ENCODE peak calls at places on chromosomes 1 and 21, in ten cellular contexts. One of them, this sample, is unnamed. For H3K27me3, the result is how much of the 10 kb centered on the place peaks cover.

GRCh38 chr1:231827337-231828105 is 200.9 kb downstream of the DISC1 start:
- DNase-seq in GM23338: no peak
- DNase-seq in tibial artery: no peak
- DNase-seq in cardiac muscle cell: peak
- DNase-seq in fibroblast of lung: peak
- DNase-seq in CD4-positive, alpha-beta T cell: no peak
- DNase-seq in PC-3: peak
- DNase-seq in IMR-90: peak
- DNase-seq in AG04450: no peak
- DNase-seq in H1: no peak
- DNase-seq in this sample: no peak

GRCh38 chr1:20153000-20153418 is 13.9 kb downstream of the PLA2G2F start:
- DNase-seq in GM23338: peak
- DNase-seq in tibial artery: peak
- DNase-seq in cardiac muscle cell: peak
- DNase-seq in fibroblast of lung: peak
- DNase-seq in CD4-positive, alpha-beta T cell: no peak
- DNase-seq in PC-3: no peak
- DNase-seq in IMR-90: no peak
- DNase-seq in AG04450: no peak
- DNase-seq in H1: no peak
- DNase-seq in this sample: no peak

GRCh38 chr1:156848461-156849150 is 10.3 kb downstream of the INSRR start:
- DNase-seq in GM23338: peak
- DNase-seq in tibial artery: no peak
- DNase-seq in cardiac muscle cell: peak
- DNase-seq in fibroblast of lung: peak
- DNase-seq in CD4-positive, alpha-beta T cell: peak
- DNase-seq in PC-3: no peak
- DNase-seq in IMR-90: no peak
- DNase-seq in AG04450: no peak
- DNase-seq in H1: peak
- DNase-seq in this sample: no peak

GRCh38 chr1:36889846-36890245 is 144.5 kb downstream of the GRIK3 start:
- DNase-seq in GM23338: no peak
- DNase-seq in tibial artery: no peak
- DNase-seq in cardiac muscle cell: no peak
- DNase-seq in fibroblast of lung: no peak
- DNase-seq in CD4-positive, alpha-beta T cell: no peak
- DNase-seq in PC-3: no peak
- DNase-seq in IMR-90: no peak
- DNase-seq in AG04450: no peak
- DNase-seq in H1: peak
- DNase-seq in this sample: peak

GRCh38 chr1:232454487-232454886 is 175.4 kb downstream of the SIPA1L2 start:
- DNase-seq in GM23338: peak
- DNase-seq in tibial artery: no peak
- DNase-seq in cardiac muscle cell: no peak
- DNase-seq in fibroblast of lung: no peak
- DNase-seq in CD4-positive, alpha-beta T cell: no peak
- DNase-seq in PC-3: no peak
- DNase-seq in IMR-90: no peak
- DNase-seq in AG04450: no peak
- DNase-seq in H1: no peak
- DNase-seq in this sample: no peak

GRCh38 chr21:37655601-37656300 is 260.5 kb downstream of the KCNJ6 start:
- DNase-seq in GM23338: no peak
- DNase-seq in tibial artery: no peak
- DNase-seq in cardiac muscle cell: no peak
- DNase-seq in fibroblast of lung: no peak
- DNase-seq in CD4-positive, alpha-beta T cell: no peak
- DNase-seq in PC-3: no peak
- DNase-seq in IMR-90: no peak
- DNase-seq in AG04450: no peak
- DNase-seq in H1: peak
- DNase-seq in this sample: no peak

GRCh38 chr1:27074175-27074780 is 61.6 kb upstream of the TENT5B start:
- DNase-seq in GM23338: no peak
- DNase-seq in tibial artery: no peak
- DNase-seq in cardiac muscle cell: no peak
- DNase-seq in fibroblast of lung: no peak
- DNase-seq in CD4-positive, alpha-beta T cell: no peak
- DNase-seq in PC-3: peak
- DNase-seq in IMR-90: peak
- DNase-seq in AG04450: no peak
- DNase-seq in H1: no peak
- DNase-seq in this sample: no peak

GRCh38 chr1:39755965-39756659 is 15.0 kb downstream of the OXCT2 start:
- DNase-seq in GM23338: no peak
- DNase-seq in tibial artery: no peak
- DNase-seq in cardiac muscle cell: no peak
- DNase-seq in fibroblast of lung: no peak
- DNase-seq in CD4-positive, alpha-beta T cell: no peak
- DNase-seq in PC-3: no peak
- DNase-seq in IMR-90: no peak
- DNase-seq in AG04450: no peak
- DNase-seq in H1: no peak
- DNase-seq in this sample: no peak

GRCh38 chr1:223012176-223012788 is 130.8 kb downstream of the TLR5 start:
- DNase-seq in GM23338: no peak
- DNase-seq in tibial artery: no peak
- DNase-seq in cardiac muscle cell: no peak
- DNase-seq in fibroblast of lung: no peak
- DNase-seq in CD4-positive, alpha-beta T cell: no peak
- DNase-seq in PC-3: no peak
- DNase-seq in IMR-90: no peak
- DNase-seq in AG04450: no peak
- DNase-seq in H1: no peak
- DNase-seq in this sample: no peak

GRCh38 chr1:11078631-11079030 is 18.8 kb upstream of the SRM start:
- DNase-seq in GM23338: no peak
- DNase-seq in tibial artery: no peak
- DNase-seq in cardiac muscle cell: no peak
- DNase-seq in fibroblast of lung: peak
- DNase-seq in CD4-positive, alpha-beta T cell: no peak
- DNase-seq in PC-3: no peak
- DNase-seq in IMR-90: peak
- DNase-seq in AG04450: no peak
- DNase-seq in H1: no peak
- DNase-seq in this sample: no peak

GRCh38 chr21:44708866-44709425 is 2.4 kb downstream of the TSPEAR start:
- DNase-seq in GM23338: no peak
- DNase-seq in tibial artery: no peak
- DNase-seq in cardiac muscle cell: no peak
- DNase-seq in fibroblast of lung: no peak
- DNase-seq in CD4-positive, alpha-beta T cell: no peak
- DNase-seq in PC-3: no peak
- DNase-seq in IMR-90: no peak
- DNase-seq in AG04450: no peak
- DNase-seq in H1: no peak
- DNase-seq in this sample: no peak

GRCh38 chr1:153796786-153797659 is 21.8 kb downstream of the SLC27A3 start:
- DNase-seq in GM23338: peak
- DNase-seq in tibial artery: peak
- DNase-seq in cardiac muscle cell: peak
- DNase-seq in fibroblast of lung: peak
- DNase-seq in CD4-positive, alpha-beta T cell: peak
- DNase-seq in PC-3: peak
- DNase-seq in IMR-90: peak
- DNase-seq in AG04450: peak
- DNase-seq in H1: peak
- DNase-seq in this sample: peak

GRCh38 chr1:173042806-173043205 is 7.9 kb downstream of the TNFSF18 start:
- DNase-seq in GM23338: peak
- DNase-seq in tibial artery: no peak
- DNase-seq in cardiac muscle cell: peak
- DNase-seq in fibroblast of lung: peak
- DNase-seq in CD4-positive, alpha-beta T cell: no peak
- DNase-seq in PC-3: peak
- DNase-seq in IMR-90: no peak
- DNase-seq in AG04450: no peak
- DNase-seq in H1: no peak
- DNase-seq in this sample: no peak

GRCh38 chr1:21666572-21667320 is 2.4 kb downstream of the RAP1GAP start:
- DNase-seq in GM23338: no peak
- DNase-seq in tibial artery: no peak
- DNase-seq in cardiac muscle cell: no peak
- DNase-seq in fibroblast of lung: no peak
- DNase-seq in CD4-positive, alpha-beta T cell: no peak
- DNase-seq in PC-3: no peak
- DNase-seq in IMR-90: no peak
- DNase-seq in AG04450: no peak
- DNase-seq in H1: no peak
- DNase-seq in this sample: no peak

GRCh38 chr1:28812669-28813468 is 899 bp downstream of the OPRD1 start:
- DNase-seq in GM23338: no peak
- DNase-seq in tibial artery: no peak
- DNase-seq in cardiac muscle cell: no peak
- DNase-seq in fibroblast of lung: no peak
- DNase-seq in CD4-positive, alpha-beta T cell: no peak
- DNase-seq in PC-3: no peak
- DNase-seq in IMR-90: no peak
- DNase-seq in AG04450: no peak
- DNase-seq in H1: no peak
- DNase-seq in this sample: no peak
- H3K27me3 ChIP-seq in GM23338: under half
- H3K27me3 ChIP-seq in tibial artery: half or more
- H3K27me3 ChIP-seq in cardiac muscle cell: under half
- H3K27me3 ChIP-seq in fibroblast of lung: under half
- H3K27me3 ChIP-seq in CD4-positive, alpha-beta T cell: half or more
- H3K27me3 ChIP-seq in PC-3: half or more
- H3K27me3 ChIP-seq in IMR-90: half or more
- H3K27me3 ChIP-seq in AG04450: half or more
- H3K27me3 ChIP-seq in H1: under half
- H3K27me3 ChIP-seq in this sample: under half

DNA sequence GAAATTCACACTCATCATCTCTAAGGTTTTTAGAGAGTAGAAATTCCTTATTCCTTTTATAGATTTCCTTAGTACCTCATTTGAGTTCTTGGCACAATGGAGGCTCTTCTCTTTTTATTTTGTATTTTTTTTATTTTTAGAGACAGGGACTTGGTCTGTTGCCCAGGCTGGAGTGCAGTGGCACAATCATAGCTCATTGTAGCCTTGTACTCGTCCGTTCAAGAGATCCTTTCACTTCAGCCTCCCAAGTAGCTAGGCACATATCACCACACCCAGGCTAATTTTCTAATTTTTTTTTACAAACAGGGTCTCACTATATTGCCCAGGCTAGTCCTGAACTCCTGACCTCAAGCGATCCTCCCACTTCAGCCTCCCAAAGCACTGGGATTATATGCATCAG is 29.6 kb downstream of the RGL1 start:
- DNase-seq in GM23338: no peak
- DNase-seq in tibial artery: no peak
- DNase-seq in cardiac muscle cell: peak
- DNase-seq in fibroblast of lung: no peak
- DNase-seq in CD4-positive, alpha-beta T cell: no peak
- DNase-seq in PC-3: no peak
- DNase-seq in IMR-90: no peak
- DNase-seq in AG04450: no peak
- DNase-seq in H1: no peak
- DNase-seq in this sample: no peak
- H3K27me3 ChIP-seq in GM23338: under half
- H3K27me3 ChIP-seq in tibial artery: under half
- H3K27me3 ChIP-seq in cardiac muscle cell: under half
- H3K27me3 ChIP-seq in fibroblast of lung: under half
- H3K27me3 ChIP-seq in CD4-positive, alpha-beta T cell: under half
- H3K27me3 ChIP-seq in PC-3: under half
- H3K27me3 ChIP-seq in IMR-90: under half
- H3K27me3 ChIP-seq in AG04450: under half
- H3K27me3 ChIP-seq in H1: under half
- H3K27me3 ChIP-seq in this sample: under half

GRCh38 chr1:151802372-151802771 is 2.8 kb downstream of the LINGO4 start:
- DNase-seq in GM23338: no peak
- DNase-seq in tibial artery: no peak
- DNase-seq in cardiac muscle cell: no peak
- DNase-seq in fibroblast of lung: no peak
- DNase-seq in CD4-positive, alpha-beta T cell: no peak
- DNase-seq in PC-3: no peak
- DNase-seq in IMR-90: no peak
- DNase-seq in AG04450: no peak
- DNase-seq in H1: no peak
- DNase-seq in this sample: no peak

GRCh38 chr1:151801846-151802245 is 3.4 kb downstream of the LINGO4 start:
- DNase-seq in GM23338: no peak
- DNase-seq in tibial artery: no peak
- DNase-seq in cardiac muscle cell: no peak
- DNase-seq in fibroblast of lung: no peak
- DNase-seq in CD4-positive, alpha-beta T cell: no peak
- DNase-seq in PC-3: no peak
- DNase-seq in IMR-90: no peak
- DNase-seq in AG04450: no peak
- DNase-seq in H1: no peak
- DNase-seq in this sample: no peak

GRCh38 chr1:151803164-151803563 is 2.1 kb downstream of the LINGO4 start:
- DNase-seq in GM23338: no peak
- DNase-seq in tibial artery: no peak
- DNase-seq in cardiac muscle cell: no peak
- DNase-seq in fibroblast of lung: no peak
- DNase-seq in CD4-positive, alpha-beta T cell: no peak
- DNase-seq in PC-3: no peak
- DNase-seq in IMR-90: no peak
- DNase-seq in AG04450: no peak
- DNase-seq in H1: no peak
- DNase-seq in this sample: no peak

GRCh38 chr1:151800830-151801229 is 4.4 kb downstream of the LINGO4 start:
- DNase-seq in GM23338: no peak
- DNase-seq in tibial artery: no peak
- DNase-seq in cardiac muscle cell: no peak
- DNase-seq in fibroblast of lung: no peak
- DNase-seq in CD4-positive, alpha-beta T cell: no peak
- DNase-seq in PC-3: no peak
- DNase-seq in IMR-90: no peak
- DNase-seq in AG04450: no peak
- DNase-seq in H1: no peak
- DNase-seq in this sample: no peak

GRCh38 chr1:151801310-151801820 is 3.9 kb downstream of the LINGO4 start:
- DNase-seq in GM23338: no peak
- DNase-seq in tibial artery: no peak
- DNase-seq in cardiac muscle cell: no peak
- DNase-seq in fibroblast of lung: no peak
- DNase-seq in CD4-positive, alpha-beta T cell: no peak
- DNase-seq in PC-3: no peak
- DNase-seq in IMR-90: no peak
- DNase-seq in AG04450: no peak
- DNase-seq in H1: no peak
- DNase-seq in this sample: no peak
- H3K27me3 ChIP-seq in GM23338: under half
- H3K27me3 ChIP-seq in tibial artery: half or more
- H3K27me3 ChIP-seq in cardiac muscle cell: under half
- H3K27me3 ChIP-seq in fibroblast of lung: half or more
- H3K27me3 ChIP-seq in CD4-positive, alpha-beta T cell: under half
- H3K27me3 ChIP-seq in PC-3: under half
- H3K27me3 ChIP-seq in IMR-90: half or more
- H3K27me3 ChIP-seq in AG04450: half or more
- H3K27me3 ChIP-seq in H1: under half
- H3K27me3 ChIP-seq in this sample: under half

DNA sequence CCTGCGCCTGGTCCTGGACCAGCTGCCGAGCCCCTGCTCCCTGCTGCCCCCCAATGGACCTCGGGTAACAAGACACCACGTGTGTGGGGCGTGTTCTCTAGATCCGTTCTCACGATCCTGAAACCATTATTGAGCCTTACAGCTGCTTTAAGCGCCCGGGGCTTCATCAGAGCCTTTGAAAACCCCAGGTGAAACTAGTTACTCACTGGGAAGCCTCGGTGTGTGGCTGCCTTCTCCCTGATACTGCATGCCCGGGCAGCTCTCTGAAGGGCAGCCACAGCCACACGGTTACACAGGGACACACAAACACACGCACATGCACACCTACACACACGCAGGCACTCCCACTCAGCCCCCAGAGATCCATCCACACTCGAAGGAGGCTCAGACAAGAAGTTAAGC is 5.3 kb downstream of the HES2 start:
- DNase-seq in GM23338: peak
- DNase-seq in tibial artery: no peak
- DNase-seq in cardiac muscle cell: peak
- DNase-seq in fibroblast of lung: peak
- DNase-seq in CD4-positive, alpha-beta T cell: peak
- DNase-seq in PC-3: peak
- DNase-seq in IMR-90: peak
- DNase-seq in AG04450: peak
- DNase-seq in H1: peak
- DNase-seq in this sample: no peak
- H3K27me3 ChIP-seq in GM23338: half or more
- H3K27me3 ChIP-seq in tibial artery: half or more
- H3K27me3 ChIP-seq in cardiac muscle cell: half or more
- H3K27me3 ChIP-seq in fibroblast of lung: under half
- H3K27me3 ChIP-seq in CD4-positive, alpha-beta T cell: half or more
- H3K27me3 ChIP-seq in PC-3: under half
- H3K27me3 ChIP-seq in IMR-90: under half
- H3K27me3 ChIP-seq in AG04450: under half
- H3K27me3 ChIP-seq in H1: half or more
- H3K27me3 ChIP-seq in this sample: under half